ENCODE peak calls at places on chromosome 16, in six cellular contexts. K is mesendoderm, E is H1, I is mesenchymal stem cell, R is neuronal stem cell, F is H9. G is an unnamed sample.

GRCh38 chr16:23835390-23836077 is at the start of gene PRKCB:
- DNase-seq in K (peak), E (peak), I (peak), R (peak), F (peak), G (peak)

GRCh38 chr16:67163164-67163902 is 1.2 kb upstream of the HSF4 start:
- DNase-seq in K (peak), E (peak), I (peak), R (no peak), F (no peak), G (peak)

GRCh38 chr16:8996891-8997290 is 33.2 kb upstream of the USP7 start:
- DNase-seq in K (peak), E (no peak), I (no peak), R (no peak), F (peak), G (no peak)

GRCh38 chr16:58494981-58495860 is 4.7 kb upstream of the NDRG4 start:
- DNase-seq in K (peak), E (peak), I (peak), R (peak), F (peak), G (peak)

GRCh38 chr16:55051571-55051970 is 120.9 kb downstream of the IRX5 start:
- DNase-seq in K (no peak), E (no peak), I (no peak), R (no peak), F (peak), G (no peak)

GRCh38 chr16:21708533-21709115 is 44.9 kb downstream of the OTOA start:
- DNase-seq in K (peak), E (peak), I (peak), R (peak), F (peak), G (peak)

GRCh38 chr16:77511053-77511452 is 76.2 kb upstream of the ADAMTS18 start:
- DNase-seq in K (no peak), E (no peak), I (no peak), R (no peak), F (no peak), G (no peak)

GRCh38 chr16:18800674-18801196 is 614 bp downstream of the ARL6IP1 start:
- DNase-seq in K (peak), E (no peak), I (peak), R (peak), F (no peak), G (no peak)

GRCh38 chr16:66841366-66841765 is 2.8 kb upstream of the CA7 start:
- DNase-seq in K (no peak), E (peak), I (no peak), R (no peak), F (no peak), G (no peak)

GRCh38 chr16:19559242-19559910 is 3.9 kb downstream of the VPS35L start:
- DNase-seq in K (peak), E (peak), I (peak), R (peak), F (no peak), G (peak)

GRCh38 chr16:85206472-85207356 is 94.4 kb upstream of the CIBAR2 start:
- DNase-seq in K (no peak), E (no peak), I (peak), R (no peak), F (no peak), G (peak)

GRCh38 chr16:85203462-85203813 is 91.2 kb upstream of the CIBAR2 start:
- DNase-seq in K (no peak), E (no peak), I (no peak), R (no peak), F (no peak), G (no peak)

GRCh38 chr16:85202631-85203461 is 90.6 kb upstream of the CIBAR2 start:
- DNase-seq in K (peak), E (no peak), I (peak), R (peak), F (peak), G (peak)

GRCh38 chr16:85205747-85206471 is 93.6 kb upstream of the CIBAR2 start:
- DNase-seq in K (peak), E (no peak), I (peak), R (no peak), F (no peak), G (peak)

GRCh38 chr16:85204242-85205010 is 92.2 kb upstream of the CIBAR2 start:
- DNase-seq in K (no peak), E (no peak), I (peak), R (no peak), F (no peak), G (peak)
- H3K18ac ChIP-seq in K (no peak), E (no peak), I (peak), R (peak), F (no peak), G (peak)

DNA sequence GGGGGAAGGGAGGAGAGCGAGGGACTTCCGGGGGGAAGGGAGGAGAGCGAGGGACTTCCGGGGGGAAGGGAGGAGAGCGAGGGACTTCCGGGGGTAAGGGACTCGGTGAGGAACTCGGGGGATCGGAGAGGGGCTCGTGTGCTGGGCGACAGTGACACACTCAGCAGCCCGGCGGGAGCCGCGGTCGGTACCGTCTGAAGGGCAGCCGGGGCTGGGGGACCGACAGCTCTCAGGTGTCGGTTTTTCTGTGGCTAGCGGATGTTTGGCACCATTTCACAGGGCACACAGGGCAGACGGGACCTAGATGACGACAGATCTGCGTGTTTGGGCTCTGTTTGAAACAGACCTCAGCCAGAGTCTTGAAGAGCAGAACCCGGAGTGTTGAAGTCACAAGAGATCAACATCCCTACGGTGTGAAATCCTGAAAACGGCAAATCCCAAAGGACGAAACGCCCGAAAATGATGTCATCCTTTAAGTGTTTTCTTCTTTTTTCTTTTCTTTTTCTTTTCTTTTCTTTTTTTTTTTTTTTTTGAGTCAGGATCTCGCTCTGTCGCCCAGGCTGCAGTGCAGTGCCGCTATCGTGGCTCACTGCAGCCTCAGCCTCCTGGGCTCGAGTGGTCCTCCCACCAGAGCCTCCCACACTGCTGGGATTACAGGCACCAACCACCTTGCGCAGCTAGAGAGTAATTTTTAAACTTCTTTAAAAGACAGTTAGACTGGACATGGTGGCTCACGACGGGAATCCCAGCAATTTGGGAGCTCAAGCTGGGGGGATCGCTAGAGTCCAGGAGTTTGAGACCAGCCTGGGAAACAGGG is 23.9 kb downstream of the ZNF778 start:
- DNase-seq in K (peak), E (peak), I (peak), R (peak), F (peak), G (peak)
- H3K18ac ChIP-seq in K (peak), E (peak), I (peak), R (peak), F (peak), G (peak)

GRCh38 chr16:56477096-56477878 is 25.9 kb downstream of the OGFOD1 start:
- DNase-seq in K (peak), E (no peak), I (peak), R (no peak), F (no peak), G (peak)
- H3K18ac ChIP-seq in K (no peak), E (no peak), I (no peak), R (no peak), F (no peak), G (no peak)

DNA sequence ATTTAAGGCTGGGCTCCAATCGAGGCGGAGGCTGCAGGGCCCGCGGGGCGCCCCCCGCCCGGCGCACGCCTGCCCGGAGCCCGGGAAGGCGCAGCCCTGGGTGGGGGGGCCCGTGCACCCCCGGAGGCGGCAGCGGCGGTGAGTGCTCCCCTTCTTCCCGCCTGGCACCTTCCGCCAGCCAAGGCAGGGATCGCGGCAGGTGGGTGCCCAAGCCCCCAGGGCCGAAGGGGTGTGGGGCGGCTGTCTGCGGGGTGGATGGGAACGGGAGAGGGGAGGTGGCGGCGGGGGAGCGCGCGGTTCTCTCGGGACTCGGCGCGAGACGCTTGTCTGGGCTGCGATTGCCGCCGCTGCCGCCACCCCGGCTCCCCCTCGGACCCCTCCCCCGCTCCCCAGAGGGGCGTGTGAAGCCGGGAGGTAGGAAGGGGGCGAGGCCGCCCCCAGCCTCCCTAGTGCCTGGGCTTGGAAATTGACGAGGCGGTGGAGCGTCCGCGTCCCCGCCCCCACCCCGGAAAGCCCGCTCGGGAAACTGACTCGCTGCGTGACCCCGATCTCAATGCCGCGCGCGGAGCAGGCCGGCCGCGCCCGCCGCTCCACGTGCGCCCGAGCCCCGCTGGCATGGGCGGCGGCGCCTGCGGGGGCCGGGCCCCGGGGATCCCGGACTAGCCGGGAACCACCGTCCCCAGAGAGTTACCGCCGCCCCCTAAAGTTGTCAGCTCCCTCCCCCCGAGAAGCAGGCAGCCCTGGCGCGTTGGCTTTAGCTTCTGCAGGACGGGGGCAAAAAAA is 231.5 kb downstream of the MRTFB start:
- DNase-seq in K (peak), E (no peak), I (peak), R (no peak), F (peak), G (no peak)
- H3K18ac ChIP-seq in K (peak), E (peak), I (peak), R (peak), F (no peak), G (peak)

DNA sequence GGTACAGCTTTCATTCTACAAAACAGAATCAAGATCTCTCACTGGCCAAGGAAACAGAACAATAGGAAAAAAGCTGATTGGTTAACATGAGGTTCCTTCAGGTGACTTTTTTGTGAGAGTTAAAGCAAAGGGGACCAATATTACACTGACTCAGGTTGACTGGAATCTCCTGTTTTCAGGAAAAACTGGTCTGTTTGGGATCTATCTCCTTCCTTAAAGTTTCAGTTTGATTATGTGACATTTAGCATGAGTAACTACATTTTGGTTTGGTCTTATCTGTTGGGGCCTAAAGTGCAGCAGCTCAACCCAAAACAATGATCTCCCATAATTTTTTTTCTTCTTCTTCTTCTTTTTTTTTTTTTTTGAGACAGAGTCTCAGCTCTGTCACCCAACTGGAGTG is 9.7 kb downstream of the NUPR1 start:
- DNase-seq in K (no peak), E (no peak), I (no peak), R (no peak), F (no peak), G (no peak)
- H3K18ac ChIP-seq in K (no peak), E (no peak), I (no peak), R (no peak), F (no peak), G (no peak)

GRCh38 chr16:17375388-17376304 is 95.1 kb downstream of the XYLT1 start:
- DNase-seq in K (no peak), E (no peak), I (no peak), R (no peak), F (no peak), G (no peak)
- H3K18ac ChIP-seq in K (no peak), E (peak), I (no peak), R (peak), F (no peak), G (no peak)

GRCh38 chr16:2520784-2521577 is 810 bp downstream of the AMDHD2 start:
- DNase-seq in K (peak), E (no peak), I (peak), R (no peak), F (peak), G (no peak)
- H3K18ac ChIP-seq in K (no peak), E (no peak), I (peak), R (no peak), F (no peak), G (no peak)

G was measured in IMR-90.